ENCODE peak calls at places on chromosomes 4 and X, in seven cellular contexts. O is A549, D is GM12878, J is HCT116, M is suprapubic skin, C is heart left ventricle, N is body of pancreas. Z is an unnamed sample.

GRCh38 chr4:41203841-41204240 is 10.5 kb downstream of the APBB2 start:
- DNase-seq in N (no peak), D (no peak), M (no peak), O (no peak), J (no peak), C (no peak), Z (no peak)

GRCh38 chr4:84583871-84584373 is 995 bp downstream of the CDS1 start:
- DNase-seq in N (no peak), C (no peak), J (no peak), D (no peak), O (peak), M (no peak), Z (no peak)

GRCh38 chr4:95158045-95158444 is 390.7 kb downstream of the UNC5C start:
- DNase-seq in N (no peak), C (no peak), J (no peak), D (no peak), O (no peak), M (no peak), Z (no peak)

GRCh38 chr4:139524062-139524631 is 31.9 kb downstream of the SETD7 start:
- DNase-seq in O (no peak), D (no peak), C (no peak), M (no peak), N (no peak), J (no peak), Z (no peak)

GRCh38 chr4:145099653-145100052 is 1.5 kb downstream of the ABCE1 start:
- DNase-seq in D (no peak), O (no peak), J (no peak), N (no peak), C (no peak), M (no peak), Z (no peak)

GRCh38 chr4:55169352-55169959 is 44.1 kb upstream of the KDR start:
- DNase-seq in O (no peak), C (no peak), J (no peak), N (no peak), D (no peak), M (no peak), Z (no peak)

GRCh38 chr4:13984996-13985780 is 357.7 kb upstream of the BOD1L1 start:
- DNase-seq in O (no peak), N (no peak), M (no peak), D (no peak), J (no peak), C (no peak), Z (peak)

GRCh38 chrX:22950278-22951266 is 49.2 kb upstream of the DDX53 start:
- DNase-seq in O (no peak), N (peak), C (no peak), D (no peak), M (no peak), J (no peak), Z (peak)

GRCh38 chrX:40097492-40098263 is at the start of gene BCOR:
- DNase-seq in D (no peak), M (no peak), N (peak), O (peak), J (no peak), C (peak), Z (peak)

GRCh38 chr4:124610214-124610613 is 102.3 kb downstream of the ANKRD50 start:
- DNase-seq in J (no peak), C (no peak), O (no peak), D (no peak), N (no peak), M (no peak), Z (no peak)

GRCh38 chrX:119240356-119240755 is 4.3 kb downstream of the PGRMC1 start:
- DNase-seq in J (no peak), C (no peak), D (no peak), M (no peak), N (no peak), O (no peak), Z (no peak)

GRCh38 chr4:2306773-2307410 is 45.0 kb upstream of the MXD4 start:
- DNase-seq in J (no peak), D (no peak), M (peak), O (no peak), N (no peak), C (no peak), Z (peak)

GRCh38 chr4:102687373-102687981 is 73.3 kb downstream of the MANBA start:
- DNase-seq in N (no peak), D (peak), J (peak), O (peak), M (no peak), C (no peak), Z (no peak)

DNA sequence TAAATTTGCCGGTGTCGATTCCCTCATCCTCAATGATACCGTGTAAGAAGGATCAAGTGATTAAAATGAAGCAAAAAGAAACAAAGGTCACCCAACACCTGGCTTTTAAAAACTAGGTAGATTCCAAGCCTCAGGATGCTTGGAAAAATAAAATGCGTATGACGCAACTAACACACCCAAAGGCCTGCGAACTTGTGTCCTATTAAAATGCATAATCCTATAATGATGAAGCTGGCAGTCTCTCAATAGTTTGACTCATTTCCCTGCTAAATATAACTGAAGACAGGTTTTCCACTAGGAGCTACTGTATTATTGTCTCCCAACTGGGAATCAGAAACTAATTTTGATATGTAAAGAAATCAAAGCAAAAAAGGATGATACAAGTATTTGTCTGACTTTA is 263.2 kb downstream of the DHX15 start:
- DNase-seq in D (no peak), N (no peak), M (no peak), J (no peak), O (no peak), C (no peak), Z (no peak)
- H3K4me3 ChIP-seq in D (no peak), N (no peak), M (no peak), J (no peak), O (no peak), C (no peak), Z (no peak)

GRCh38 chr4:37662861-37663390 is 23.2 kb downstream of the RELL1 start:
- DNase-seq in D (no peak), C (no peak), N (no peak), M (no peak), J (no peak), O (peak), Z (peak)
- H3K27ac ChIP-seq in D (no peak), C (peak), N (no peak), M (peak), J (no peak), O (peak), Z (peak)

DNA sequence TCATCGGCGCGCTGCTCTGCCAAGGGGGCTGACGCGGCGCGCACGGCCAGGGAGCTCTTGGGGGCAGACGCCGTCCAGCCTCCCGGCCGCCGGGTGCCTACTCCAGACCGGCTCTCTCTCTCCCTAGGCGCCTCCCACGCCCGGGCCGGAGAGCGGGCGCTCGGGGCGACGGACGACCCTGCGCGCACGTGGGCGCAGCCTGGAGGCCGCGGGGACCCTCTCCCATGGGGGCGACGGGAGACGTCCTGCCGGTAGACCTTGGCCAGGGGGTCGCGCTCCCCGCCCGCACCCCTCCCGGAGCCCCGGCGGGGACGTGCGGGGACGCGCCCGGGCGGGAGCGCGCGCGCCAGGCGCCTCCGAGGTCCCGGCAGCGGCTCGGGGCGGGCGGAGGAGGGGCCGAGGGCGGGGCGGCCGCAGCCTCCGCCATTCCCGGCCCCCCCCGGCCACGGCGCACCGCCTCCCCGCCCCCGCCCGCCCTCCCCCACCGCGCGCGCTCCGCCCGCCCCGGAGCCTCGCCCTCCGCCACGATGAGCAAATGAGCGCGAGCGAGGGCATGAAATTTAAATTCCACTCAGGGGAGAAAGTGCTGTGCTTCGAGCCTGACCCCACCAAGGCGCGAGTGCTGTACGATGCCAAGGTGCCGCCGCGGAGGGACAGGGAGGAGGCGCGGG is at the start of gene MSL3:
- DNase-seq in M (peak), N (peak), C (peak), J (no peak), D (no peak), O (peak), Z (peak)
- TF ChIP-seq POLR2A in M (no peak), N (peak), C (peak), J (no peak), D (peak), O (peak), Z (peak)

GRCh38 chrX:47619486-47620302 is at the start of gene SYN1:
- DNase-seq in D (no peak), J (peak), C (peak), O (peak), N (peak), M (peak), Z (peak)

GRCh38 chrX:47621851-47622250 is 2.2 kb upstream of the SYN1 start:
- DNase-seq in O (no peak), C (no peak), M (no peak), N (no peak), D (no peak), J (no peak), Z (no peak)

GRCh38 chrX:47620303-47620685 is 637 bp upstream of the SYN1 start:
- DNase-seq in O (no peak), M (no peak), C (no peak), J (no peak), N (no peak), D (no peak), Z (no peak)

GRCh38 chrX:47614618-47615017 is 5.0 kb downstream of the SYN1 start:
- DNase-seq in M (no peak), J (no peak), D (no peak), O (no peak), N (no peak), C (no peak), Z (no peak)

GRCh38 chrX:47618923-47619485 is 653 bp downstream of the SYN1 start:
- DNase-seq in J (no peak), C (no peak), D (no peak), O (no peak), N (no peak), M (no peak), Z (no peak)
- H3K4me3 ChIP-seq in J (no peak), C (peak), D (no peak), O (peak), N (no peak), M (peak), Z (no peak)

GRCh38 chr4:119626943-119627266 is 1.7 kb downstream of the PDE5A start:
- DNase-seq in N (no peak), O (no peak), D (no peak), C (no peak), J (no peak), M (no peak), Z (no peak)
- H3K27ac ChIP-seq in N (peak), O (peak), D (no peak), C (peak), J (no peak), M (peak), Z (peak)

DNA sequence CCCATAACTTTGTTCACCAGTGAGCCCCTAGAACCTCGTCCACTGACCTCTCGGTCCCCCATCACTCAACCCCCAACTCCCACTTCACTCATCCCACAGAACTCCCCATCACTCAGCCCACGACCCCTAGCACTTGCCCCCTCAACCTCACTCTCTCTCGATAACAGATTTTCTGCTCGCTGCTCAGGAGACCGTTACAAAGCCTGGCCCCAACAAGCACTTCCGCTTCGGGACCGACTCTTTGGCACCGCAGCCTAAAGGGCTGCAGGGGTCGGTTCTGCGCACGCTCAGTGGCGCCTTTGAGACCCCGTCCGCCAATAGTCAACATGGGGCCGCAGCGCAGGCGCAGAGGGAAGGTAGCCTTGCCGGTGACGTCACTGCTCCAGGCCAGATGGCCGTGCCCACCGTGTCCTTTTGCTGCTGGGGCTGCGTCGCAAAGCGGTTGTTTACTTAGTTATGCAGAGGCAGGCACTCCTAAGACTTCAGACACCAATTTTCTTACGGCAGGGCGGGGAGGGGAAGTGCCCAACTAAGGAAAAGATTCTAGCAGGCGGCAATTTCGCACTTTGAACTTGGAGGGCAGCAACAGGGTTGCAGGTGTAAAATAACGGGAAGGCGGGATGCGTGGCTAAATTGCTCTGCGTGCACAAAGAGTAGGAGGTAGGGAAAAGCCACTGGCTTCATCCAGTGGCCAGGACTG is at the start of gene ZNF182:
- DNase-seq in N (peak), O (peak), C (peak), J (peak), M (peak), D (peak), Z (peak)
- TF ChIP-seq POLR2A in N (peak), O (peak), C (peak), J (no peak), M (peak), D (peak), Z (peak)

DNA sequence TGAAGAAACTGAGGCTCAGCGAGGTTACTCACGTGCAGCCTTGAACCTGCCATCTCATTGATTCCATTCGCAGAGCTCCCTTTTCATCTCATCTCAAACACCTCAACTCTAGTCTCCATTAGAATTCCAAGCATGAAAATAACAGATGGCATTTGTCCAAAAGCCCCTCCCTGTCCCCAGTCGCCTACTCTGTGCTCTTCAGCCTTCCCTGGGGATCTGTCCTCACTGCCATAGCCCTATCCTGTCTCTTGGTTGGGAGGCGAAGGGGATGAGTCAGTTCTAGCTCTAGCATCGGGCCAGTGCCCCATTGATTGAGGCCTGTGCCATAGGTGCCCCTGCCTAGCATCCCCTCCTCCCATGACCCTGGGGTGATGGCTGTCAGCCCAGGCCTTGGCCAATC is 134.0 kb upstream of the PJA1 start:
- DNase-seq in C (no peak), O (no peak), N (no peak), D (no peak), M (no peak), J (no peak), Z (no peak)
- H3K4me3 ChIP-seq in C (no peak), O (no peak), N (no peak), D (no peak), M (no peak), J (no peak), Z (no peak)

GRCh38 chrX:41563881-41564280 is 116.7 kb downstream of the NYX start:
- DNase-seq in M (no peak), C (no peak), J (no peak), D (no peak), O (no peak), N (no peak), Z (no peak)
- H3K27ac ChIP-seq in M (no peak), C (no peak), J (no peak), D (no peak), O (no peak), N (no peak), Z (no peak)

GRCh38 chrX:47649781-47650163 is 591 bp downstream of the ELK1 start:
- DNase-seq in C (no peak), D (no peak), J (no peak), N (no peak), M (no peak), O (no peak), Z (no peak)

GRCh38 chrX:47649302-47649701 is 1.1 kb downstream of the ELK1 start:
- DNase-seq in N (no peak), O (no peak), J (no peak), M (no peak), C (no peak), D (no peak), Z (no peak)

GRCh38 chrX:47648376-47648775 is 2.0 kb downstream of the ELK1 start:
- DNase-seq in O (no peak), J (no peak), M (no peak), N (no peak), D (no peak), C (no peak), Z (no peak)

GRCh38 chrX:47650164-47651042 is at the start of gene ELK1:
- DNase-seq in C (peak), O (peak), J (peak), N (peak), M (peak), D (peak), Z (peak)

DNA sequence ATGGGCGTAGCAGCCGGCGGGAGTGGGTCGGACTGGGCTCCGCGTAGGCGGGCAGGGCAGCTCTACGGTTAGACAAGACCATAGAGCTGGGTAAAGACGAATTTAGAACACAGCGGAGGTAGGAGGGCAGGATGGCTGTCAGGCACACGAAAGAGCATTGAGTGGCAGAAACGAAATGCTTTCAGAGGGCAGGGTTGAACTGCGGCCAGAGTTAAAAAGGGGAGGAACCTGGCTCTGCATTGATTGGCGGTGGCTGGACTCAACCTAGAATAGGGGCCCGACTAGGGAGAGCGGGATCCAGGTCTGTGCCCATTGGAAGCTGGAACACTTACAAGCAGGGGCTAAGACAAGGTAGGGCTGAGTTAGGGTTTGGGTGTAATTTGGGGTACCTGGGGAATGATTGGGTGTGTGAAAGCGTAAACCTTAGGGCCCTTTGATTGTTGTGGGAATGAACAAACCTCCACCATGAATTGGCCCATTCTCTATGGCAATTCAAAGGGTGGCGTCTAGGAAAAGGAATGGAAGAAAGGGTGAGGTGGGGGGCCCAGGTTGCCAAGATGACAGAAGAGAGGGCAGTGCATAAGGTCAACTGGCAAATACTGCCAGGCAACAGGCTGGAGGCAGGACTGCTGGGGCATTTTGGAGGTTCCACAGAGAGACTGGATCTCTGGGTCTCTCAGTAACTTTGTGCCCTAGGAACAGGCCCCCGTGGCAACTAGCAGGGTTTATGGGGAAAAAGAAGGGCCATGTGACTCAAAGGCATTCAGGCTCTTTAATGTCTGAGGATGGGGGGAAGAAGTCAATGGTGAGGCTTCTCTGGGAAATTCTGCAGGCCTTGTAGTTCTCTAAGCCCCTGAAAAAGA is 911 bp upstream of the ELK1 start:
- DNase-seq in D (no peak), O (no peak), C (no peak), M (no peak), J (no peak), N (no peak), Z (no peak)
- TF ChIP-seq POLR2A in D (no peak), O (no peak), C (peak), M (no peak), J (no peak), N (no peak), Z (peak)